ENCODE peak calls at places on chromosomes 16 and 17, in eight cellular contexts. E, H, B, U, S, I, Y and D are unnamed samples.

GRCh38 chr16:66228791-66229190 is 137.7 kb upstream of the CDH5 start:
- DNase-seq in I (no peak), B (peak; percentile 10), U (peak; percentile 88), Y (no peak), S (peak; percentile 57), H (no peak), E (no peak), D (no peak)

GRCh38 chr17:8151120-8151640 is 1.0 kb downstream of the PER1 start:
- DNase-seq in B (peak; percentile 90), S (peak; percentile 89), H (peak; percentile 74), I (peak; percentile 97), E (peak; percentile 55), Y (peak; percentile 94), U (peak; percentile 96), D (peak; percentile 92)

GRCh38 chr17:5122586-5123342 is 6.9 kb downstream of the USP6 start:
- DNase-seq in Y (peak; percentile 47), I (peak; percentile 42), H (no peak), S (no peak), E (no peak), U (peak; percentile 4), B (no peak), D (no peak)

GRCh38 chr16:53435066-53435688 is 906 bp downstream of the RBL2 start:
- DNase-seq in Y (peak; percentile 85), I (peak; percentile 87), H (peak; percentile 85), B (peak; percentile 86), U (peak; percentile 90), S (peak; percentile 88), E (peak; percentile 73), D (peak; percentile 83)

GRCh38 chr17:2218426-2218825 is 85.2 kb downstream of the SMG6 start:
- DNase-seq in B (no peak), E (peak; percentile 76), Y (no peak), S (no peak), H (no peak), I (no peak), U (no peak), D (no peak)

GRCh38 chr17:17434477-17434876 is 42.3 kb upstream of the MED9 start:
- DNase-seq in E (no peak), I (no peak), S (no peak), Y (no peak), B (no peak), H (no peak), U (no peak), D (no peak)

GRCh38 chr16:85316321-85316919 is 204.1 kb upstream of the CIBAR2 start:
- DNase-seq in B (peak; percentile 43), I (peak; percentile 77), E (peak; percentile 60), H (peak; percentile 92), U (peak; percentile 70), S (peak; percentile 63), Y (peak; percentile 56), D (no peak)

GRCh38 chr17:80857721-80858171 is 133.9 kb upstream of the CHMP6 start:
- DNase-seq in E (no peak), I (no peak), H (no peak), B (no peak), U (no peak), S (no peak), Y (peak; percentile 14), D (no peak)

GRCh38 chr17:66138120-66138519 is 53.8 kb downstream of the CEP112 start:
- DNase-seq in H (no peak), E (no peak), B (no peak), S (no peak), U (no peak), I (no peak), Y (no peak), D (no peak)

GRCh38 chr17:80277751-80278671 is 17.4 kb downstream of the RNF213 start:
- DNase-seq in S (no peak), Y (peak; percentile 50), U (no peak), H (no peak), E (no peak), I (no peak), B (no peak), D (peak; percentile 25)

GRCh38 chr16:72285324-72285723 is 113.4 kb upstream of the PMFBP1 start:
- DNase-seq in S (no peak), Y (no peak), H (no peak), B (no peak), U (no peak), I (no peak), E (no peak), D (no peak)

GRCh38 chr16:15976929-15977637 is 27.7 kb downstream of the ABCC1 start:
- DNase-seq in I (peak; percentile 65), E (no peak), Y (peak; percentile 56), S (peak; percentile 98), U (peak; percentile 91), B (peak; percentile 92), H (no peak), D (no peak)

GRCh38 chr17:66275651-66276050 is 26.8 kb upstream of the PRKCA start:
- DNase-seq in Y (no peak), I (peak; percentile 97), S (peak; percentile 98), B (peak; percentile 90), E (peak; percentile 100), U (peak; percentile 92), H (no peak), D (peak; percentile 91)

GRCh38 chr17:49979748-49980479 is 10.9 kb downstream of the DLX4 start:
- DNase-seq in I (no peak), U (no peak), E (no peak), S (no peak), H (no peak), B (no peak), Y (no peak), D (no peak)

GRCh38 chr17:81371910-81372760 is 23.1 kb upstream of the BAHCC1 start:
- DNase-seq in B (peak; percentile 54), H (peak; percentile 59), U (peak; percentile 61), I (peak; percentile 75), Y (peak; percentile 69), E (peak; percentile 39), S (peak; percentile 50), D (no peak)

GRCh38 chr16:31476305-31477219 is 4.6 kb downstream of the TGFB1I1 start:
- DNase-seq in E (no peak), H (peak; percentile 94), S (no peak), Y (no peak), I (no peak), U (no peak), B (no peak), D (no peak)

GRCh38 chr16:57630402-57630787 is 2.0 kb downstream of the ADGRG1 start:
- DNase-seq in I (no peak), S (no peak), E (no peak), U (no peak), B (no peak), Y (no peak), H (no peak), D (no peak)

DNA sequence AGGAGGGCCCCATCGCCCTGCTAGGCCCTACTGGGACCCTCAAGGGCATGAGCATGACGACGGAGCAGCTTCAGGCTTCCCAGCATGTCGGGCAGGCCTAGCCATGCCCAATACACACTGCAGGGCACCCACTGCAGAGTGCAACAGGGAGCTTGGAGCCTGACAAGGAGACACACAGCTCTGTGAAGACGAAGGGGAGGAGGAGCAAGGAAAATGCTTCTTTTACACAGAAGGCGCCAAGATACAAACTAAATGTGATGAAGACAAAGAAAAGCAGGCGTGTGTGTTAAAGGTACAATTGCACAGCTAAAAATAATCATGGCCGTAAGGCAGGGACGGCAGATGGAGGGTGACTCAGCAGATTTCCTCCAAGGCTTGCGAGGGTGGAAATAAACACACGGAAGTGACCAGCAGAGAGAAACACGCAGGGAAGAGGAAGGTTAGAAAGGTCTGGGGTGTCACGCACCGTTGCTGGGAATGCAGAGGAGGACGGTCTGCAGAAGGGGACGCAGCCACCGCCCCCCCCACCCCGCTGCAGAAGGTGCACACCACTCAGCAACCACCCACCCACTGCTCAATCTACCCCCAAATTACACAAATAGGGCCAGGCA is 108.5 kb downstream of the ZNF778 start:
- DNase-seq in Y (peak; percentile 71), U (peak; percentile 90), B (peak; percentile 81), S (peak; percentile 90), E (peak; percentile 60), I (peak; percentile 91), H (peak; percentile 84), D (peak; percentile 72)
- TF ChIP-seq CTCF in Y (no peak), U (no peak), B (no peak), S (no peak), E (no peak), I (no peak), H (no peak), D (no peak)

DNA sequence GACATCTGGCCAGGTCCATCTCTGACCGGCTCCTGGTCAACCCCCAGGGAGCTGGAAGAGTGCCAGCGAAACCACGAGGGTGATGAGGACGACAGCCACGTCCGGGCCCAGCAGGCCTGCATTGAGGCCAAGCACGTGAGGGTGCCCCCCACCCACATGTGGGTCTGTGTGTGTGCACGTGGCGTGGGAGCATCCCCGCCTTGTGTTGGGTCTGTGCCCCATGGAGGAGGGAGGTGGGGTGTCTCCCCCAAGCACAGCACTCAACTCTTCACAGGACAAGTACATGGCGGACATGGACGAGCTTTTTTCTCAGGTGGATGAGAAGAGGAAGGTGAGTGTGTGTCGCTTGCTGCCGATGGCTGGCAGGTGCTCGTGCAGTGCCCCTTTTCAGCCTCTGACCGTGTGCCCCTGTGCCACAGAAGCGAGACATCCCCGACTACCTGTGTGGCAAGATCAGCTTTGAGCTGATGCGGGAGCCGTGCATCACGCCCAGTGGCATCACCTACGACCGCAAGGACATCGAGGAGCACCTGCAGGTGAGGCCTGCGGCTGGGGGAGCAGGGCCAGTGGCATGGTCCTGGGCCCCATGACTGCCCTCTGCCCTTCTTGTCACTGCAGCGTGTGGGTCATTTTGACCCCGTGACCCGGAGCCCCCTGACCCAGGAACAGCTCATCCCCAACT is 1.7 kb downstream of the STUB1 start:
- DNase-seq in Y (peak; percentile 36), S (no peak), H (peak; percentile 62), I (peak; percentile 42), E (peak; percentile 41), B (no peak), U (no peak), D (no peak)
- H3K4me3 ChIP-seq in Y (peak overlapping the region; percentile 82), S (peak overlapping the region; percentile 82), H (peak overlapping the region; percentile 98), I (peak overlapping the region; percentile 67), E (peak overlapping the region; percentile 78), B (peak overlapping the region; percentile 76), U (peak overlapping the region; percentile 77), D (peak overlapping the region; percentile 22)

DNA sequence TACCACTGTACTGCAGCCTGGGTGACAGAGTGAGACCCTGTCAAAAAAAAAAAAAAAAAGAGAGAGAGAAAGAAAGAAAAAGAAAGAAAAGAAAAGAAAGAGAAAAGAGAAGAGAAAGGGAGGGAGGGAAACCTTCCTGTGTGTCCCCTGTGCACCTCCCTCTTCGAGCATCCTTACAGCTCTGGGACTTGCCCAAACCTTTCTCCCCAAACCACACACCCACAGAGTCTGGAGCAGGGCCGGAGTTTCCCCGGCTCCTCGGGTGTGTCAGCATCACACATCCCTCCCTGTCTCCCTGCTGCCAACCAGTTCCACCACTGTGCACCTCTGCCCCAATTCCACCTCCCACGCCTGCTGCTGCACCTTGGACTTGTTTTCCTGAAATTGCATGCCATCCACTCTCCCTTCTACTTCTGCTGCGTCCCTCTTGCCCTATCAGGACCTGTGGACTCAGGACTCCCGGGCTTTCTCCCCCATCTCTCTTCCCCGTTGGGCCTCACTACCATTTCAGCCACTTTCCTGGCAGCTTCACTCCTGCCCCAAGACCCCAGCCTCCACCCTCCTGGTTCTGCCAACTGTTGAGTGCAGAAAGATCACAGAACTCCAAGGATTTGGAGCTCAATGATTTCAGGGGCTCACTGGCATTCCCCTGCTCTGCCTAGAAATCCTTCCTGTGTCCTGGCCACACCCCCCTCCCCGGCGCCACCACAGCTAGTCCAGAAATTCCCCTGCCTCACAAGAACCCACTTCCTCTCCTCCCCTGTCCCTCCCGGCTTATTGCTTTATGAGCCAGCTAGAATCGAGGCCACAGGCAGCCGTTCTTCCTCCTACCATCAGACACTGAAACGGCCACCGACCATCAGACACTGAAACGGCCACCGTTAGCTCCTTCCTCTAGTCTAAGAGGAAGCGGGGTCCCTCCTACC is 3.7 kb upstream of the CDK3 start:
- DNase-seq in U (peak; percentile 39), S (peak; percentile 55), Y (no peak), I (peak; percentile 54), E (peak; percentile 90), B (peak; percentile 63), H (no peak), D (peak; percentile 40)
- TF ChIP-seq CTCF in U (no peak), S (no peak), Y (no peak), I (no peak), E (no peak), B (no peak), H (no peak), D (no peak)

GRCh38 chr16:1789643-1790045 is 3.9 kb downstream of the IGFALS start:
- DNase-seq in I (no peak), Y (peak; percentile 10), E (no peak), S (no peak), B (no peak), U (no peak), H (no peak), D (no peak)
- H3K4me3 ChIP-seq in I (no peak overlapping the region), Y (no peak overlapping the region), E (no peak overlapping the region), S (no peak overlapping the region), B (no peak overlapping the region), U (no peak overlapping the region), H (no peak overlapping the region), D (no peak overlapping the region)